ENCODE peak calls at places on chromosomes 16 and 17, in five cellular contexts. L, R, S, A and V are unnamed samples.
A peak's percentile ranks its signal among the peaks of the same experiment; 100 is the strongest.

GRCh38 chr17:2214047-2214717 is 89.4 kb downstream of the SMG6 start:
- DNase-seq in L (peak; percentile 82), A (no peak), S (no peak), R (no peak), V (no peak)

GRCh38 chr17:15377608-15378007 is 36.2 kb upstream of the TEKT3 start:
- DNase-seq in R (no peak), S (no peak), L (peak; percentile 74), A (no peak), V (no peak)

GRCh38 chr16:67594956-67595355 is 32.6 kb downstream of the CTCF start:
- DNase-seq in A (no peak), R (no peak), L (no peak), S (no peak), V (no peak)

GRCh38 chr16:3960049-3960809 is 79.7 kb upstream of the CREBBP start:
- DNase-seq in A (no peak), R (no peak), S (no peak), L (no peak), V (no peak)

GRCh38 chr17:81030726-81031570 is 4.0 kb upstream of the BAIAP2 start:
- DNase-seq in A (no peak), R (peak; percentile 3), S (no peak), L (peak; percentile 3), V (no peak)

GRCh38 chr17:78879679-78880186 is 23.3 kb downstream of the CEP295NL start:
- DNase-seq in R (no peak), L (no peak), A (no peak), S (no peak), V (no peak)

GRCh38 chr17:49343273-49343672 is 18.8 kb downstream of the ZNF652 start:
- DNase-seq in S (no peak), L (no peak), R (no peak), A (no peak), V (no peak)

GRCh38 chr16:1656808-1657617 is 21.1 kb upstream of the JPT2 start:
- DNase-seq in A (no peak), L (no peak), S (no peak), R (no peak), V (no peak)

GRCh38 chr17:70527364-70527888 is 358.1 kb downstream of the KCNJ2 start:
- DNase-seq in L (no peak), A (no peak), R (no peak), S (no peak), V (no peak)

GRCh38 chr17:28737316-28737715 is 6.5 kb upstream of the TRAF4 start:
- DNase-seq in L (no peak), R (no peak), S (no peak), A (no peak), V (no peak)

GRCh38 chr17:12078791-12079190 is 58.1 kb downstream of the MAP2K4 start:
- DNase-seq in S (no peak), A (no peak), R (no peak), L (no peak), V (no peak)

GRCh38 chr17:17467720-17468119 is 9.1 kb upstream of the MED9 start:
- DNase-seq in A (no peak), S (no peak), R (no peak), L (no peak), V (no peak)

GRCh38 chr17:32930512-32930911 is 2.6 kb downstream of the TMEM98 start:
- DNase-seq in L (no peak), A (no peak), S (no peak), R (no peak), V (no peak)

GRCh38 chr17:17840751-17841591 is 4.2 kb upstream of the SREBF1 start:
- DNase-seq in S (no peak), R (no peak), L (peak; percentile 81), A (no peak), V (no peak)

GRCh38 chr16:49855280-49855821 is 561 bp downstream of the ZNF423 start:
- DNase-seq in L (peak; percentile 73), A (no peak), R (no peak), S (peak; percentile 63), V (peak; percentile 43)

GRCh38 chr16:53094013-53094630 is 39.3 kb downstream of the CHD9 start:
- DNase-seq in S (no peak), A (no peak), L (peak; percentile 76), R (no peak), V (peak; percentile 14)

GRCh38 chr17:45029758-45030423 is 21.5 kb downstream of the DCAKD start:
- DNase-seq in A (no peak), R (no peak), S (no peak), L (no peak), V (no peak)

GRCh38 chr16:2008631-2009301 is 855 bp downstream of the ZNF598 start:
- DNase-seq in A (no peak), R (no peak), L (no peak), S (no peak), V (no peak)

GRCh38 chr16:67100569-67101300 is 9.0 kb upstream of the PHAF1 start:
- DNase-seq in L (no peak), S (no peak), R (no peak), A (no peak), V (no peak)

GRCh38 chr16:4653981-4654380 is 29.4 kb downstream of the MGRN1 start:
- DNase-seq in S (no peak), R (no peak), L (no peak), A (no peak), V (no peak)

GRCh38 chr17:27413295-27413694 is 43.0 kb upstream of the KSR1 start:
- DNase-seq in A (no peak), L (no peak), R (no peak), S (no peak), V (no peak)